ENCODE peak calls at places on chromosomes 7 and 10, in eight cellular contexts. A is A673; S is mammary epithelial cell; Z is CD8-positive, alpha-beta memory T cell; Q is IMR-90; R is tibial artery; X is lower lobe of right lung; H is CD4-positive, alpha-beta memory T cell. D is an unnamed sample. For H3K9me3, the result is how much of the 10 kb centered on the place peaks cover.

GRCh38 chr7:137847418-137848050 is 760 bp upstream of the DGKI start:
- DNase-seq in A (no peak), S (no peak), Z (no peak), Q (no peak), R (no peak), X (no peak), H (no peak), D (no peak)

GRCh38 chr7:151174246-151175046 is 7.0 kb upstream of the GBX1 start:
- DNase-seq in A (no peak), S (no peak), Z (no peak), Q (peak), R (peak), X (no peak), H (peak), D (no peak)

GRCh38 chr10:1344408-1344807 is 288.2 kb downstream of the WDR37 start:
- DNase-seq in A (no peak), S (no peak), Z (no peak), Q (no peak), R (no peak), X (no peak), H (no peak), D (no peak)

GRCh38 chr10:67969875-67970274 is 85.4 kb downstream of the SIRT1 start:
- DNase-seq in A (no peak), S (no peak), Z (no peak), Q (peak), R (no peak), X (no peak), H (no peak), D (no peak)

GRCh38 chr10:58041901-58042300 is 225.8 kb downstream of the IPMK start:
- DNase-seq in A (no peak), S (no peak), Z (no peak), Q (no peak), R (no peak), X (no peak), H (no peak), D (no peak)

GRCh38 chr7:2954433-2954853 is 89.2 kb downstream of the CARD11 start:
- DNase-seq in A (peak), S (no peak), Z (peak), Q (no peak), R (peak), X (peak), H (no peak), D (no peak)

GRCh38 chr10:68043030-68043429 is 32.1 kb downstream of the HERC4 start:
- DNase-seq in A (no peak), S (peak), Z (no peak), Q (peak), R (no peak), X (no peak), H (no peak), D (no peak)

GRCh38 chr7:15801565-15801964 is 115.1 kb upstream of the MEOX2 start:
- DNase-seq in A (peak), S (no peak), Z (no peak), Q (peak), R (no peak), X (no peak), H (no peak), D (no peak)

GRCh38 chr7:41777894-41778596 is 75.2 kb upstream of the INHBA start:
- DNase-seq in A (no peak), S (no peak), Z (no peak), Q (no peak), R (no peak), X (no peak), H (no peak), D (no peak)

GRCh38 chr10:48330269-48330668 is 23.8 kb downstream of the MAPK8 start:
- DNase-seq in A (peak), S (no peak), Z (no peak), Q (peak), R (no peak), X (no peak), H (no peak), D (no peak)

GRCh38 chr7:134548877-134549276 is at the start of gene AKR1B15:
- DNase-seq in A (no peak), S (peak), Z (no peak), Q (peak), R (peak), X (no peak), H (no peak), D (no peak)

DNA sequence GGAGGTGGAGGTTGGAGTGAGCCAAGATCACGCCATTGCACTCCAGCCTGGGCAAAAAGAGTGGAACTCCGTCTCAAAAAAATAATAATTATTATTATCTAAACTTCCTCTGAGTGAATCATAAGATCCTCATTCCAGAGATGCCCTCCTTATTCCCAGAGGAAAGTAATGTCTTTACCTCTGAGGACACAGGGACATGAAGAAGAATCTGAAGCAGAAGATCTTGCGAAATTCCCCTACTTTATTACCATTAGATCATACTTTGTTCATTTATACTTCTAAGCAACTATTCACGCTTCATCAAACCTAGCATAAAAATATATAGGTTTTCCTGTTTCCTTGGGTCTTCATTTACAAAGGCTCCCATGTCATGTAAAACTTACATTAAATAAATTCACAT is 143.1 kb downstream of the ETV1 start:
- DNase-seq in A (peak), S (no peak), Z (no peak), Q (no peak), R (no peak), X (no peak), H (no peak), D (no peak)
- H3K9me3 ChIP-seq in A (under half), S (under half), Z (under half), Q (under half), R (under half), X (under half), H (under half), D (under half)

DNA sequence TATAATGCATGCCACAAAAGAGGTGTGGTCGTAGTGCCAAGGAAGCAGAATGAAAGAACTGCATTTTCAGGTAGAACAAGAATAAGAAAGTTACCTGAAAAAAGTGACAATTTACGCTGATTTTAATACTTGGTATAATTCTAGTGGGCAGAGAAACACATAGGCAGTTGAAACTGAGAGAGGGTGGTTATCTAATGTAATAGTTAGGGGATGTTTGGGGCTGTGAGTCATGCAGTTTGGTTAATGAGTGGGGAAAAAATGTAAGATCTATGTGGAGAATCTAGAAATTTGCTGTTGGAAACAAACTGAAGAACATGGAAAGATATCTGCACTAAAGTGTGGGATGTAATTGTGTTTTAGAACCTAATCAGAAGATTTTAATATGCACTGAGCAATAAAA is 33.7 kb downstream of the ZNF37A start:
- DNase-seq in A (no peak), S (no peak), Z (no peak), Q (peak), R (no peak), X (no peak), H (no peak), D (no peak)
- H3K9me3 ChIP-seq in A (under half), S (under half), Z (under half), Q (under half), R (under half), X (half or more), H (half or more), D (under half)

GRCh38 chr10:75314570-75314969 is 78.8 kb upstream of the COMTD1 start:
- DNase-seq in A (no peak), S (no peak), Z (no peak), Q (no peak), R (no peak), X (no peak), H (no peak), D (no peak)

DNA sequence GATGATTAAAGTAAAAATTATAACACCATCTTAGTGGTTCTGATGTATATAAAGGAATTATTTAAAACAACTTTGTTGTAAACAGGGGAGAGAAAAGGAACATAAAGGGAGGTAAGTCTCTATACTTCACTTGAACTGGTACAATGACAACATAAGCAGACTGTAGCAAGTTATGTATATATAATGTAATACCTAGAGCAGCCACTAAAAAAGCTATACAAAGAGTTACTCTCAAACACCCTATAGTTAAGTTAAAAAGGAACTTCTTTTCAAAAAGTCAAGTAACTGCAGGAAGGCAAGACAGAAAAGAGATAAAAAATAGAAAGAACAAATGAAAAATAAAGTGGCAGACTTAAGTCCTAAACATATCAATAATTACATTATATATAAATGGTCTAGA is 82.3 kb downstream of the ZNF503 start:
- DNase-seq in A (no peak), S (no peak), Z (no peak), Q (no peak), R (no peak), X (no peak), H (no peak), D (no peak)
- H3K9me3 ChIP-seq in A (under half), S (under half), Z (under half), Q (under half), R (under half), X (under half), H (under half), D (under half)

GRCh38 chr7:153657182-153657800 is 394.9 kb upstream of the DPP6 start:
- DNase-seq in A (no peak), S (no peak), Z (no peak), Q (no peak), R (no peak), X (no peak), H (no peak), D (no peak)
- H3K9me3 ChIP-seq in A (under half), S (under half), Z (under half), Q (under half), R (under half), X (under half), H (under half), D (under half)

DNA sequence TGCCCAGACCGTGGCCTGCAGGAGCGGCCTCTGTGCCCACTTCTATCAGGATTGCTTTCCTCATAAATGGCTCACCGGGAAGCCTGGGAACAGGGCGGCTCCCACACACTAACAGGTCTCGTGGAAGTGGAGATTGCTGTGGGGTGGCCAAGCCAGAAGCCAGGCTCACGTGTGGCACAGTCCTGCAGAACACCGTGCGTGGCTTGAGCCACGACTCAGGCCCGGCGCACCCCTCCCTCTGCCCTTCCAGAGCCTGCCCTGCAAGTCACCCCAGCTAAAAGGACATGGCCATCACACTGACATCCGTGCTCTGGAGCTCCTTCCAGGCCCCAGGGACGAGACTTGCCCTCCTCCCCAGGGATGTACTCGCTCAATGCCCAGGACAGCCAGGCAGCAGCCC is 7.0 kb downstream of the GPER1 start:
- DNase-seq in A (no peak), S (no peak), Z (no peak), Q (no peak), R (no peak), X (no peak), H (no peak), D (no peak)
- H3K9me3 ChIP-seq in A (under half), S (under half), Z (under half), Q (under half), R (under half), X (under half), H (under half), D (under half)

GRCh38 chr10:131831561-131831960 is 69.2 kb upstream of the PPP2R2D start:
- DNase-seq in A (no peak), S (no peak), Z (no peak), Q (no peak), R (peak), X (peak), H (no peak), D (no peak)
- H3K9me3 ChIP-seq in A (under half), S (under half), Z (under half), Q (under half), R (under half), X (under half), H (under half), D (under half)

GRCh38 chr7:64612452-64612851 is 49.6 kb upstream of the ZNF680 start:
- DNase-seq in A (no peak), S (no peak), Z (no peak), Q (no peak), R (no peak), X (no peak), H (no peak), D (no peak)
- H3K9me3 ChIP-seq in A (under half), S (under half), Z (under half), Q (under half), R (under half), X (under half), H (under half), D (under half)

D was measured in T-helper 17 cell.